ENCODE peak calls at places on chromosomes 12 and 14, in nine cellular contexts. P is PC-3, G is MM.1S, S is hepatocyte, I is GM23248, H is GM23338, A is neural progenitor cell, C is HCT116, K is SK-N-SH. X is an unnamed sample.

GRCh38 chr12:127596881-127597280 is 670.1 kb upstream of the TMEM132C start:
- DNase-seq in P (no peak), G (no peak), S (no peak), I (no peak), H (no peak), A (no peak), C (no peak), K (no peak), X (no peak)

GRCh38 chr12:55908726-55909512 is 18.8 kb downstream of the PYM1 start:
- DNase-seq in P (peak), G (no peak), S (peak), I (peak), H (peak), A (peak), C (no peak), K (no peak), X (no peak)

GRCh38 chr12:113242018-113242418 is 20.8 kb downstream of the TPCN1 start:
- DNase-seq in P (peak), G (no peak), S (no peak), I (peak), H (no peak), A (no peak), C (no peak), K (no peak), X (no peak)

GRCh38 chr14:80498533-80498932 is 287.2 kb upstream of the DIO2 start:
- DNase-seq in P (no peak), G (no peak), S (no peak), I (no peak), H (no peak), A (no peak), C (no peak), K (no peak), X (no peak)

GRCh38 chr12:124861492-124861891 is 2.2 kb downstream of the SCARB1 start:
- DNase-seq in P (peak), G (no peak), S (peak), I (peak), H (peak), A (no peak), C (peak), K (no peak), X (no peak)

GRCh38 chr12:96398422-96399080 is 1.7 kb downstream of the CDK17 start:
- DNase-seq in P (peak), G (peak), S (no peak), I (peak), H (no peak), A (no peak), C (no peak), K (no peak), X (peak)

GRCh38 chr14:92690171-92691011 is 58.0 kb downstream of the LGMN start:
- DNase-seq in P (peak), G (no peak), S (peak), I (peak), H (peak), A (no peak), C (peak), K (peak), X (peak)

GRCh38 chr12:122437656-122438121 is 15.2 kb upstream of the CLIP1 start:
- DNase-seq in P (peak), G (no peak), S (no peak), I (peak), H (no peak), A (no peak), C (no peak), K (no peak), X (no peak)

GRCh38 chr14:45715946-45716345 is 462.9 kb upstream of the MIS18BP1 start:
- DNase-seq in P (peak), G (no peak), S (no peak), I (peak), H (no peak), A (no peak), C (no peak), K (no peak), X (no peak)

GRCh38 chr12:62320054-62320453 is 59.9 kb downstream of the USP15 start:
- DNase-seq in P (no peak), G (no peak), S (no peak), I (no peak), H (no peak), A (no peak), C (no peak), K (no peak), X (no peak)

GRCh38 chr12:27424631-27425230 is 21.8 kb upstream of the SMCO2 start:
- DNase-seq in P (peak), G (peak), S (peak), I (peak), H (peak), A (peak), C (peak), K (peak), X (peak)

GRCh38 chr12:71948390-71948789 is 9.7 kb downstream of the TPH2 start:
- DNase-seq in P (no peak), G (no peak), S (no peak), I (no peak), H (peak), A (peak), C (no peak), K (no peak), X (no peak)

GRCh38 chr14:29637406-29637805 is 290.2 kb downstream of the PRKD1 start:
- DNase-seq in P (peak), G (no peak), S (no peak), I (peak), H (no peak), A (no peak), C (no peak), K (no peak), X (no peak)

GRCh38 chr12:115660211-115660805 is 617.2 kb downstream of the MED13L start:
- DNase-seq in P (peak), G (no peak), S (peak), I (peak), H (no peak), A (no peak), C (no peak), K (no peak), X (no peak)

GRCh38 chr14:66228267-66228970 is 257.8 kb upstream of the CCDC196 start:
- DNase-seq in P (peak), G (no peak), S (no peak), I (peak), H (no peak), A (no peak), C (peak), K (no peak), X (no peak)

GRCh38 chr14:101108579-101109346 is 205.2 kb upstream of the RTL1 start:
- DNase-seq in P (no peak), G (no peak), S (no peak), I (no peak), H (no peak), A (no peak), C (no peak), K (no peak), X (no peak)

GRCh38 chr12:6038160-6038559 is 86.3 kb downstream of the VWF start:
- DNase-seq in P (peak), G (peak), S (peak), I (peak), H (peak), A (peak), C (peak), K (peak), X (peak)

GRCh38 chr12:64387201-64387816 is 3.2 kb downstream of the C12orf56 start:
- DNase-seq in P (peak), G (no peak), S (peak), I (no peak), H (no peak), A (no peak), C (no peak), K (no peak), X (no peak)
- TF ChIP-seq EZH2phosphoT487 in P (no peak), G (no peak), S (no peak), I (no peak), H (no peak), A (no peak), C (no peak), K (no peak), X (no peak)

GRCh38 chr12:120614873-120615272 is 25.6 kb upstream of the CABP1 start:
- DNase-seq in P (no peak), G (no peak), S (no peak), I (no peak), H (no peak), A (no peak), C (no peak), K (no peak), X (no peak)

GRCh38 chr12:120620624-120621023 is 19.8 kb upstream of the CABP1 start:
- DNase-seq in P (peak), G (no peak), S (peak), I (no peak), H (no peak), A (no peak), C (no peak), K (no peak), X (no peak)

DNA sequence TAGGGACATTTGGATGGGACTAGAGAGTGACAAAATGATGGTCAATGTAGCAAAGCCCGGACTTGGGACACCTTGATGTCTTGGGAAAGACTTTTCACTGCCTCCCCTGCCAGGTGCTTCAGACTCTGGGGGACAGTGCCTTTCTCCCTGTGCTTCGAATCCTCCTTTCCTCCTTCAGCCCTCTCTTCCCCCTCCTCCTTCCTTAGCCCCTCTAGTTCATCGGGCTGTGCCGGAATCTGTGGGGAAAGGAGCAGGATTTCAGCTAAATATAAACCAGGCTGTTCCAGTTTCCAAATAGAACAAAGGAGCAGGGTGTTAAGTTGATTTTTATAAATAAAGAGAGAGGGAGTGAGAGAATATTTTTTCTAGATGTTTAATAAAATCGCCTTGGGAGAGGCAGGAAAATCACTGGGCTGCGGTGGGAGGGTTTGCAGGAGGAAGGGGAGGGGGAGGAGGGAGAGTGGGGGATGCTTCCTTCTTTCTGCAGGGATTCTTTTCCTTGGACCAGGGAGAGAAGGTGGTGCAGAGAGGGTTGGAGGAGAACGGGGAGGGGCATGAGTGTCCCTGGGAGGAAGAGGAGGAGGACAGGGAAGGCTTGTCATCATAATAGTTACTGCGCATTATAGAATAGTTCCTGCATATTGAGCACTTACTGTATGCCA is 21.3 kb upstream of the CABP1 start:
- DNase-seq in P (no peak), G (no peak), S (no peak), I (no peak), H (peak), A (peak), C (no peak), K (no peak), X (no peak)
- TF ChIP-seq EZH2phosphoT487 in P (no peak), G (no peak), S (no peak), I (no peak), H (no peak), A (no peak), C (no peak), K (no peak), X (no peak)

GRCh38 chr14:72024043-72024407 is 91.8 kb downstream of the RGS6 start:
- DNase-seq in P (peak), G (peak), S (peak), I (peak), H (peak), A (peak), C (peak), K (peak), X (peak)
- TF ChIP-seq EZH2phosphoT487 in P (no peak), G (no peak), S (no peak), I (no peak), H (no peak), A (no peak), C (no peak), K (no peak), X (no peak)

DNA sequence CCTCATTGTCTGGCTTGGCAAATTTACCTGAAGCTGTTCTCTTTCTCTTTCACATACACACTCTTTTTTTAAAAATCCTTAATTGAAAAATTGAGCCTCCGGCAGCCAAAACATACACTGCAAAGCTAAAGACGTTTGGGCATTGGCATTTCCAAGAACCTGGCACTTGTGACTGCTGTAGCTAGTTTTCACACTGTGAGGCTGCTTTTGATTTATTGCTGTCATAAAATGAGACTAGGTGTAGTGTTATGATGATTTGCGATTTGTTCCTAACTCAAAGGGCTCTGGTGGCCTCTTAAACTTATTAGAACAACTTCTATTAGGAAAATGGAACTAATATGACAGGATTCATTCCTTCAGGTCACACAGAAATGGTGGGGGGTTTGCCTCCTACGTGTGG is 377.1 kb upstream of the FAR2 start:
- DNase-seq in P (no peak), G (no peak), S (peak), I (no peak), H (no peak), A (no peak), C (no peak), K (no peak), X (no peak)
- TF ChIP-seq EZH2phosphoT487 in P (no peak), G (no peak), S (no peak), I (no peak), H (no peak), A (no peak), C (no peak), K (no peak), X (no peak)

X was measured in OCI-LY7.